ENCODE peak calls at places on chromosomes 2 and 18, in six cellular contexts. A is left cardiac atrium, I is cardiac septum, Y is NCI-H1436, O is NCI-H460, R is heart right ventricle. Q is an unnamed sample.

GRCh38 chr2:237964578-237965404 is 2.0 kb upstream of the UBE2F start:
- DNase-seq in A (no peak), I (no peak), Y (no peak), O (no peak), R (no peak), Q (no peak)

GRCh38 chr2:129006135-129006885 is 687.6 kb upstream of the HS6ST1 start:
- DNase-seq in A (no peak), I (no peak), Y (no peak), O (no peak), R (no peak), Q (no peak)

GRCh38 chr2:64211471-64211870 is 67.3 kb upstream of the PELI1 start:
- DNase-seq in A (no peak), I (no peak), Y (no peak), O (no peak), R (no peak), Q (no peak)

GRCh38 chr18:61541673-61542072 is 208.4 kb downstream of the CDH20 start:
- DNase-seq in A (no peak), I (no peak), Y (no peak), O (no peak), R (no peak), Q (no peak)

GRCh38 chr2:70790079-70790963 is at the start of gene FIGLA:
- DNase-seq in A (peak), I (no peak), Y (no peak), O (no peak), R (no peak), Q (no peak)

GRCh38 chr2:130920417-130921030 is 83.8 kb downstream of the ARHGEF4 start:
- DNase-seq in A (peak), I (no peak), Y (peak), O (peak), R (peak), Q (peak)

GRCh38 chr2:68689553-68690537 is 44.8 kb upstream of the ARHGAP25 start:
- DNase-seq in A (no peak), I (no peak), Y (no peak), O (no peak), R (no peak), Q (no peak)

GRCh38 chr2:54052825-54053718 is 62.3 kb upstream of the ACYP2 start:
- DNase-seq in A (no peak), I (no peak), Y (peak), O (no peak), R (no peak), Q (no peak)

GRCh38 chr2:230203110-230203676 is 16.6 kb downstream of the SP110 start:
- DNase-seq in A (peak), I (no peak), Y (no peak), O (no peak), R (peak), Q (no peak)